ENCODE peak calls at places on chromosomes 4 and X, in eight cellular contexts. One of them, this sample, is unnamed.

GRCh38 chrX:137929951-137930350 is 364.0 kb downstream of the ZIC3 start:
- DNase-seq in neural progenitor cell: no peak
- DNase-seq in NCI-H774: no peak
- DNase-seq in WTC11: no peak
- DNase-seq in small intestine: no peak
- DNase-seq in chondrocyte: no peak
- DNase-seq in H1: no peak
- DNase-seq in stimulated activated CD4-positive, alpha-beta T cell treated with anti-CD3 and anti-CD28 coated beads, Interleukin-12 subunit alpha, Interleukin-12 subunit beta, amount 100 ng/mL, for 24 hours: no peak
- DNase-seq in this sample: no peak

GRCh38 chr4:139654516-139654915 is 11.1 kb upstream of the MGST2 start:
- DNase-seq in stimulated activated CD4-positive, alpha-beta T cell treated with anti-CD3 and anti-CD28 coated beads, Interleukin-12 subunit alpha, Interleukin-12 subunit beta, amount 100 ng/mL, for 24 hours: no peak
- DNase-seq in NCI-H774: no peak
- DNase-seq in small intestine: no peak
- DNase-seq in chondrocyte: no peak
- DNase-seq in H1: no peak
- DNase-seq in neural progenitor cell: no peak
- DNase-seq in WTC11: no peak
- DNase-seq in this sample: no peak

GRCh38 chr4:20423420-20423819 is 171.7 kb downstream of the SLIT2 start:
- DNase-seq in stimulated activated CD4-positive, alpha-beta T cell treated with anti-CD3 and anti-CD28 coated beads, Interleukin-12 subunit alpha, Interleukin-12 subunit beta, amount 100 ng/mL, for 24 hours: no peak
- DNase-seq in chondrocyte: no peak
- DNase-seq in small intestine: no peak
- DNase-seq in NCI-H774: no peak
- DNase-seq in neural progenitor cell: no peak
- DNase-seq in WTC11: no peak
- DNase-seq in H1: no peak
- DNase-seq in this sample: no peak

GRCh38 chr4:186936496-186937375 is 213.1 kb upstream of the FAT1 start:
- DNase-seq in H1: no peak
- DNase-seq in WTC11: no peak
- DNase-seq in small intestine: peak; percentile 97
- DNase-seq in neural progenitor cell: no peak
- DNase-seq in chondrocyte: no peak
- DNase-seq in NCI-H774: no peak
- DNase-seq in stimulated activated CD4-positive, alpha-beta T cell treated with anti-CD3 and anti-CD28 coated beads, Interleukin-12 subunit alpha, Interleukin-12 subunit beta, amount 100 ng/mL, for 24 hours: no peak
- DNase-seq in this sample: no peak

GRCh38 chr4:102344520-102344954 is 745 bp downstream of the SLC39A8 start:
- DNase-seq in NCI-H774: peak; percentile 7
- DNase-seq in chondrocyte: peak; percentile 94
- DNase-seq in WTC11: peak; percentile 67
- DNase-seq in neural progenitor cell: peak; percentile 79
- DNase-seq in small intestine: peak; percentile 48
- DNase-seq in stimulated activated CD4-positive, alpha-beta T cell treated with anti-CD3 and anti-CD28 coated beads, Interleukin-12 subunit alpha, Interleukin-12 subunit beta, amount 100 ng/mL, for 24 hours: peak; percentile 45
- DNase-seq in H1: no peak
- DNase-seq in this sample: peak; percentile 92

GRCh38 chr4:149914521-149915115 is 99.0 kb upstream of the IQCM start:
- DNase-seq in small intestine: peak; percentile 7
- DNase-seq in H1: no peak
- DNase-seq in NCI-H774: no peak
- DNase-seq in neural progenitor cell: peak; percentile 75
- DNase-seq in chondrocyte: no peak
- DNase-seq in WTC11: peak; percentile 54
- DNase-seq in stimulated activated CD4-positive, alpha-beta T cell treated with anti-CD3 and anti-CD28 coated beads, Interleukin-12 subunit alpha, Interleukin-12 subunit beta, amount 100 ng/mL, for 24 hours: no peak
- DNase-seq in this sample: peak; percentile 41

GRCh38 chrX:13647709-13648212 is 5.2 kb upstream of the TCEANC start:
- DNase-seq in chondrocyte: no peak
- DNase-seq in stimulated activated CD4-positive, alpha-beta T cell treated with anti-CD3 and anti-CD28 coated beads, Interleukin-12 subunit alpha, Interleukin-12 subunit beta, amount 100 ng/mL, for 24 hours: peak; percentile 17
- DNase-seq in WTC11: no peak
- DNase-seq in neural progenitor cell: no peak
- DNase-seq in H1: no peak
- DNase-seq in small intestine: peak; percentile 93
- DNase-seq in NCI-H774: peak; percentile 40
- DNase-seq in this sample: no peak

GRCh38 chr4:80171656-80172055 is 25.6 kb upstream of the PRDM8 start:
- DNase-seq in H1: no peak
- DNase-seq in WTC11: no peak
- DNase-seq in small intestine: no peak
- DNase-seq in neural progenitor cell: no peak
- DNase-seq in chondrocyte: no peak
- DNase-seq in NCI-H774: no peak
- DNase-seq in stimulated activated CD4-positive, alpha-beta T cell treated with anti-CD3 and anti-CD28 coated beads, Interleukin-12 subunit alpha, Interleukin-12 subunit beta, amount 100 ng/mL, for 24 hours: no peak
- DNase-seq in this sample: no peak

GRCh38 chr4:148053298-148054003 is 321.6 kb downstream of the ARHGAP10 start:
- DNase-seq in small intestine: no peak
- DNase-seq in WTC11: no peak
- DNase-seq in neural progenitor cell: no peak
- DNase-seq in chondrocyte: no peak
- DNase-seq in H1: no peak
- DNase-seq in NCI-H774: no peak
- DNase-seq in stimulated activated CD4-positive, alpha-beta T cell treated with anti-CD3 and anti-CD28 coated beads, Interleukin-12 subunit alpha, Interleukin-12 subunit beta, amount 100 ng/mL, for 24 hours: no peak
- DNase-seq in this sample: no peak

GRCh38 chr4:98939892-98940298 is 11.0 kb upstream of the EIF4E start:
- DNase-seq in stimulated activated CD4-positive, alpha-beta T cell treated with anti-CD3 and anti-CD28 coated beads, Interleukin-12 subunit alpha, Interleukin-12 subunit beta, amount 100 ng/mL, for 24 hours: no peak
- DNase-seq in H1: no peak
- DNase-seq in neural progenitor cell: peak; percentile 64
- DNase-seq in small intestine: peak; percentile 45
- DNase-seq in WTC11: no peak
- DNase-seq in chondrocyte: no peak
- DNase-seq in NCI-H774: no peak
- DNase-seq in this sample: peak; percentile 28

GRCh38 chr4:76342191-76342590 is 35.7 kb downstream of the STBD1 start:
- DNase-seq in WTC11: no peak
- DNase-seq in stimulated activated CD4-positive, alpha-beta T cell treated with anti-CD3 and anti-CD28 coated beads, Interleukin-12 subunit alpha, Interleukin-12 subunit beta, amount 100 ng/mL, for 24 hours: no peak
- DNase-seq in chondrocyte: no peak
- DNase-seq in neural progenitor cell: no peak
- DNase-seq in small intestine: no peak
- DNase-seq in H1: no peak
- DNase-seq in NCI-H774: no peak
- DNase-seq in this sample: no peak

GRCh38 chr4:3388461-3389185 is 53.1 kb upstream of the HGFAC start:
- DNase-seq in NCI-H774: no peak
- DNase-seq in stimulated activated CD4-positive, alpha-beta T cell treated with anti-CD3 and anti-CD28 coated beads, Interleukin-12 subunit alpha, Interleukin-12 subunit beta, amount 100 ng/mL, for 24 hours: no peak
- DNase-seq in small intestine: no peak
- DNase-seq in WTC11: no peak
- DNase-seq in chondrocyte: no peak
- DNase-seq in neural progenitor cell: no peak
- DNase-seq in H1: no peak
- DNase-seq in this sample: peak; percentile 67

GRCh38 chr4:108794136-108794535 is 31.3 kb upstream of the ETNPPL start:
- DNase-seq in neural progenitor cell: no peak
- DNase-seq in H1: no peak
- DNase-seq in stimulated activated CD4-positive, alpha-beta T cell treated with anti-CD3 and anti-CD28 coated beads, Interleukin-12 subunit alpha, Interleukin-12 subunit beta, amount 100 ng/mL, for 24 hours: no peak
- DNase-seq in small intestine: no peak
- DNase-seq in WTC11: no peak
- DNase-seq in chondrocyte: no peak
- DNase-seq in NCI-H774: no peak
- DNase-seq in this sample: no peak

GRCh38 chr4:87270144-87270543 is 49.7 kb upstream of the KLHL8 start:
- DNase-seq in chondrocyte: no peak
- DNase-seq in NCI-H774: no peak
- DNase-seq in H1: peak; percentile 9
- DNase-seq in WTC11: peak; percentile 13
- DNase-seq in neural progenitor cell: peak; percentile 59
- DNase-seq in stimulated activated CD4-positive, alpha-beta T cell treated with anti-CD3 and anti-CD28 coated beads, Interleukin-12 subunit alpha, Interleukin-12 subunit beta, amount 100 ng/mL, for 24 hours: no peak
- DNase-seq in small intestine: peak; percentile 49
- DNase-seq in this sample: no peak

GRCh38 chr4:15696866-15697265 is 6.0 kb upstream of the BST1 start:
- DNase-seq in NCI-H774: no peak
- DNase-seq in stimulated activated CD4-positive, alpha-beta T cell treated with anti-CD3 and anti-CD28 coated beads, Interleukin-12 subunit alpha, Interleukin-12 subunit beta, amount 100 ng/mL, for 24 hours: no peak
- DNase-seq in neural progenitor cell: no peak
- DNase-seq in H1: no peak
- DNase-seq in small intestine: no peak
- DNase-seq in WTC11: no peak
- DNase-seq in chondrocyte: no peak
- DNase-seq in this sample: no peak